ENCODE peak calls at places on chromosomes 11 and 22, in four cellular contexts. M is psoas muscle, G is RPMI7951, C is D341Med. B is an unnamed sample.

GRCh38 chr11:66188580-66188979 is 79.9 kb upstream of the RAB1B start:
- DNase-seq in C (no peak), M (no peak), G (peak; percentile 68), B (no peak)

GRCh38 chr22:37911697-37912096 is 5.6 kb downstream of the MICALL1 start:
- DNase-seq in M (no peak), C (no peak), G (no peak), B (no peak)

GRCh38 chr22:43539572-43540533 is 128.0 kb downstream of the MPPED1 start:
- DNase-seq in M (no peak), G (no peak), C (peak; percentile 13), B (no peak)

GRCh38 chr11:85813721-85814120 is 2.8 kb upstream of the SYTL2 start:
- DNase-seq in G (no peak), C (no peak), M (no peak), B (no peak)

GRCh38 chr11:99277281-99277680 is 256.5 kb downstream of the CNTN5 start:
- DNase-seq in G (no peak), C (no peak), M (no peak), B (no peak)

GRCh38 chr22:45491841-45492240 is 10.8 kb upstream of the FBLN1 start:
- DNase-seq in G (no peak), C (no peak), M (no peak), B (no peak)

GRCh38 chr11:101444164-101444563 is 139.6 kb downstream of the TRPC6 start:
- DNase-seq in G (no peak), M (no peak), C (no peak), B (no peak)

GRCh38 chr11:2130881-2131352 is 8.3 kb downstream of the IGF2 start:
- DNase-seq in M (peak; percentile 36), C (no peak), G (no peak), B (no peak)

GRCh38 chr11:110366234-110366633 is 63.5 kb upstream of the FDX1 start:
- DNase-seq in C (no peak), G (peak; percentile 41), M (peak; percentile 53), B (no peak)

GRCh38 chr11:79119491-79120284 is 321.1 kb downstream of the TENM4 start:
- DNase-seq in G (peak; percentile 53), M (no peak), C (peak; percentile 45), B (no peak)

B was measured in tibial artery.